ENCODE peak calls at places on chromosomes 1 and 21, in six cellular contexts. One of them, this sample, is unnamed. For H3K9me3, the result is how much of the 10 kb centered on the place peaks cover.

GRCh38 chr1:171743014-171743870 is 1.4 kb upstream of the VAMP4 start:
- DNase-seq in tibial nerve: peak
- DNase-seq in H9: no peak
- DNase-seq in PC-9: no peak
- DNase-seq in fibroblast of lung: peak
- DNase-seq in uterus: peak
- DNase-seq in this sample: no peak

GRCh38 chr1:155085504-155086181 is 7.0 kb downstream of the EFNA3 start:
- DNase-seq in tibial nerve: peak
- DNase-seq in H9: no peak
- DNase-seq in PC-9: peak
- DNase-seq in fibroblast of lung: no peak
- DNase-seq in uterus: peak
- DNase-seq in this sample: peak

GRCh38 chr1:1777510-1777909 is 760 bp downstream of the NADK start:
- DNase-seq in tibial nerve: peak
- DNase-seq in H9: no peak
- DNase-seq in PC-9: peak
- DNase-seq in fibroblast of lung: peak
- DNase-seq in uterus: peak
- DNase-seq in this sample: no peak

GRCh38 chr1:176567190-176567794 is 104.3 kb downstream of the PAPPA2 start:
- DNase-seq in tibial nerve: no peak
- DNase-seq in H9: no peak
- DNase-seq in PC-9: no peak
- DNase-seq in fibroblast of lung: peak
- DNase-seq in uterus: no peak
- DNase-seq in this sample: no peak

GRCh38 chr1:25022361-25023189 is 92.5 kb upstream of the RUNX3 start:
- DNase-seq in tibial nerve: peak
- DNase-seq in H9: peak
- DNase-seq in PC-9: peak
- DNase-seq in fibroblast of lung: peak
- DNase-seq in uterus: peak
- DNase-seq in this sample: peak

GRCh38 chr1:212470059-212470458 is 37.3 kb downstream of the NENF start:
- DNase-seq in tibial nerve: peak
- DNase-seq in H9: no peak
- DNase-seq in PC-9: peak
- DNase-seq in fibroblast of lung: peak
- DNase-seq in uterus: peak
- DNase-seq in this sample: no peak

GRCh38 chr1:64894438-64895196 is 71.7 kb downstream of the JAK1 start:
- DNase-seq in tibial nerve: no peak
- DNase-seq in H9: no peak
- DNase-seq in PC-9: no peak
- DNase-seq in fibroblast of lung: no peak
- DNase-seq in uterus: no peak
- DNase-seq in this sample: no peak

GRCh38 chr1:103129255-103129654 is 20.9 kb upstream of the COL11A1 start:
- DNase-seq in tibial nerve: no peak
- DNase-seq in H9: no peak
- DNase-seq in PC-9: no peak
- DNase-seq in fibroblast of lung: no peak
- DNase-seq in uterus: no peak
- DNase-seq in this sample: no peak

GRCh38 chr1:183195146-183195571 is 9.1 kb downstream of the LAMC2 start:
- DNase-seq in tibial nerve: no peak
- DNase-seq in H9: no peak
- DNase-seq in PC-9: peak
- DNase-seq in fibroblast of lung: no peak
- DNase-seq in uterus: no peak
- DNase-seq in this sample: no peak

GRCh38 chr1:161044535-161044907 is 1.3 kb downstream of the USF1 start:
- DNase-seq in tibial nerve: no peak
- DNase-seq in H9: no peak
- DNase-seq in PC-9: no peak
- DNase-seq in fibroblast of lung: peak
- DNase-seq in uterus: no peak
- DNase-seq in this sample: no peak

GRCh38 chr1:218930879-218931278 is 242.8 kb upstream of the LYPLAL1 start:
- DNase-seq in tibial nerve: peak
- DNase-seq in H9: no peak
- DNase-seq in PC-9: no peak
- DNase-seq in fibroblast of lung: peak
- DNase-seq in uterus: no peak
- DNase-seq in this sample: no peak

GRCh38 chr1:45010855-45011811 is at the start of gene HECTD3:
- DNase-seq in tibial nerve: peak
- DNase-seq in H9: peak
- DNase-seq in PC-9: peak
- DNase-seq in fibroblast of lung: peak
- DNase-seq in uterus: peak
- DNase-seq in this sample: peak

GRCh38 chr1:17914142-17914541 is 159.0 kb downstream of the ACTL8 start:
- DNase-seq in tibial nerve: no peak
- DNase-seq in H9: peak
- DNase-seq in PC-9: no peak
- DNase-seq in fibroblast of lung: no peak
- DNase-seq in uterus: no peak
- DNase-seq in this sample: no peak

GRCh38 chr1:44407430-44408180 is 2.5 kb downstream of the RNF220 start:
- DNase-seq in tibial nerve: no peak
- DNase-seq in H9: peak
- DNase-seq in PC-9: no peak
- DNase-seq in fibroblast of lung: no peak
- DNase-seq in uterus: no peak
- DNase-seq in this sample: no peak

GRCh38 chr1:35222322-35223108 is 29.6 kb upstream of the SFPQ start:
- DNase-seq in tibial nerve: no peak
- DNase-seq in H9: no peak
- DNase-seq in PC-9: no peak
- DNase-seq in fibroblast of lung: peak
- DNase-seq in uterus: peak
- DNase-seq in this sample: no peak

GRCh38 chr1:203086992-203087763 is 1.4 kb upstream of the MYOG start:
- DNase-seq in tibial nerve: no peak
- DNase-seq in H9: peak
- DNase-seq in PC-9: peak
- DNase-seq in fibroblast of lung: no peak
- DNase-seq in uterus: no peak
- DNase-seq in this sample: no peak

DNA sequence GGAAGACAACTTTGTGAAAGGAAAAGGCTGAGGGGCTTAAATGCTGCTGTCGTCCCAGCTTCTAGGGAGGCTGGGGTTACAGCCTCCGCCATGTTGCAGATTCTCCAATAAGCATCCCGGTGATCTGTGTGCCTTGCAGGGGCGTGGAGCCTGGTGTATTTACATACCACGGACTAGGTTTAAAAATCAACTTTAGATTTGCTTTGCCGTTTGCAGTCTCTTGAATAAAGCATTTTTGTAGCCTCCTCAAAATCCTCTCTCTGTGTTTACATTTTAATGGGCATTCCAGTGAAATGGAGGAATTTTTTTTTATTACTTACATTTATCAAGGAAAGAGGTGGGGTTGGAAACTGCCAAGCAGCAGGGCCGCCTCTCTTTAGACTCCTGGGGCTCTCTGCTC is 437.5 kb upstream of the VAMP3 start:
- DNase-seq in tibial nerve: no peak
- DNase-seq in H9: no peak
- DNase-seq in PC-9: no peak
- DNase-seq in fibroblast of lung: no peak
- DNase-seq in uterus: no peak
- DNase-seq in this sample: no peak
- H3K9me3 ChIP-seq in tibial nerve: under half
- H3K9me3 ChIP-seq in H9: under half
- H3K9me3 ChIP-seq in PC-9: under half
- H3K9me3 ChIP-seq in fibroblast of lung: under half
- H3K9me3 ChIP-seq in uterus: under half
- H3K9me3 ChIP-seq in this sample: under half

DNA sequence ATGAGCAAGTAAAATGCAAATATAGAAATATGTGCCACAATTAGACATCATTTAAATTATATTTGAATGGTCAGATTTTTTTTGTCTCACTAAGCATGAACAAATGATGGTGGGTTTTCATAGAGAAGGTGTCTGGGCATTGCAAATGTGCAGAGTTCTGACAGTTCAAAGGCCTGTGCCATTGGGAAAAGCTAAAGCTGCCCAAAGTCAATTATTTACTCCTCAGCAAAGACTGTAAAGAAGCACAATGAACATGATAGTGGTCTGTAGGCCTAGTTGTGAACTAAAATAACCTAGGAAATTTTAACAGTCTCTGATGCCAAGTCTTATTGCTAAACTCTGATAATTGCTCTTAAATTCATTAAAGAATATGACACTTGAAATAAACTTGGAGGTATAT is 874.2 kb upstream of the ADAMTS5 start:
- DNase-seq in tibial nerve: no peak
- DNase-seq in H9: no peak
- DNase-seq in PC-9: no peak
- DNase-seq in fibroblast of lung: no peak
- DNase-seq in uterus: no peak
- DNase-seq in this sample: no peak
- H3K9me3 ChIP-seq in tibial nerve: under half
- H3K9me3 ChIP-seq in H9: under half
- H3K9me3 ChIP-seq in PC-9: under half
- H3K9me3 ChIP-seq in fibroblast of lung: under half
- H3K9me3 ChIP-seq in uterus: under half
- H3K9me3 ChIP-seq in this sample: under half

DNA sequence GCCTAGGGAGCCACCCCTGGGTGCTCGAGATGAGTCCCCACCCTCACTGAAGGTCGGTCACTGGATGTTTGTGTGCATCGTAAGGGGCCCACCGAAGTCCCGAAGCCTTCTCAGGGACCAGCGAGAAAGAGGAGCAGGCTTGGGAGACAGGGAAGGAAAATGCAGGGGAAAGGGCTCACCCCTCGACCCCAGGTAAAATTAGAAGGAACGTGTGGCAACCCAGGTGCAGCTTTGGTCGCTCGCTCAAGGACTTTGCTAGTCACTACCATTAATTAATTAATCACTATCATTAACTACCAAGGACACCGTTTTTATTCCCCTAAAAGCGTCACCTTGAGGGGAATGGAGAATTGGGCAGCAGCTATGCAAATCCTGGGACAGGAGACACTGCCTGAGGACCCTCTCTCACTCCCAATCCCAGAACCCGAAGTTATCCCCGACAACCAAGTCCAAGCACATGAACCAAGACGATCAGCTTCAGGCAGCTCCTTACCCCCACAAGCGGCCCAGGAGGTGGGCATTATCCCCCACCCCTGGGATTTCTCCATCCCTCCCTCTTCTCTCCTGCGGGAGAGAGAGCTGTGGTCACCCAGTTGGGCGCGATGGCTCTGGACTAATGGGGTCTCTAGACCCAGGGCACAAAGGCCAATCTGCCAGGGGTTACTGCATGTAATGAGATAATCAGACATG is 4.2 kb upstream of the SIM2 start:
- DNase-seq in tibial nerve: no peak
- DNase-seq in H9: no peak
- DNase-seq in PC-9: no peak
- DNase-seq in fibroblast of lung: no peak
- DNase-seq in uterus: no peak
- DNase-seq in this sample: no peak
- H3K9me3 ChIP-seq in tibial nerve: under half
- H3K9me3 ChIP-seq in H9: under half
- H3K9me3 ChIP-seq in PC-9: under half
- H3K9me3 ChIP-seq in fibroblast of lung: under half
- H3K9me3 ChIP-seq in uterus: under half
- H3K9me3 ChIP-seq in this sample: under half

DNA sequence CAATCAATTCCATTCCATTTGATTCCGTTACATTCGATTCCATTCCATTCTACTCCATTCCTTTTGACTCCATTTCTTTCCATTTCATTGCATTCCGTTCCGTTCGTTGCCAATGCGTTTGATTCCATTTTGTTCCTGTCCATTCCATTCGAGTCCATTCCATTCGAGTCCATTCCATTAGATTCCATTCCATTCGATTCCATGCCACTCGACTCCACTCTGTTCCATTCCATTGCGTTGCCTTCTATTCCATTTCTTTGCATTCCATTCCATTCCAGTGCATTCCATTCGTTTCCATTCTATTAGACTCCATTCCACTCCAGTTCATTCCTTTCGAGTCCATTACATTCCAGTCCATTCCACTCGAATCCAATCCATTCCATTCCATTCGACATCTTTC is 2587.5 kb upstream of the TPTE start:
- DNase-seq in tibial nerve: no peak
- DNase-seq in H9: no peak
- DNase-seq in PC-9: no peak
- DNase-seq in fibroblast of lung: no peak
- DNase-seq in uterus: no peak
- DNase-seq in this sample: no peak
- H3K9me3 ChIP-seq in tibial nerve: under half
- H3K9me3 ChIP-seq in H9: under half
- H3K9me3 ChIP-seq in PC-9: half or more
- H3K9me3 ChIP-seq in fibroblast of lung: under half
- H3K9me3 ChIP-seq in uterus: under half
- H3K9me3 ChIP-seq in this sample: half or more

GRCh38 chr1:187948170-187948794 is 1119.5 kb downstream of the PLA2G4A start:
- DNase-seq in tibial nerve: no peak
- DNase-seq in H9: no peak
- DNase-seq in PC-9: no peak
- DNase-seq in fibroblast of lung: no peak
- DNase-seq in uterus: no peak
- DNase-seq in this sample: no peak
- H3K9me3 ChIP-seq in tibial nerve: under half
- H3K9me3 ChIP-seq in H9: under half
- H3K9me3 ChIP-seq in PC-9: under half
- H3K9me3 ChIP-seq in fibroblast of lung: under half
- H3K9me3 ChIP-seq in uterus: under half
- H3K9me3 ChIP-seq in this sample: under half

DNA sequence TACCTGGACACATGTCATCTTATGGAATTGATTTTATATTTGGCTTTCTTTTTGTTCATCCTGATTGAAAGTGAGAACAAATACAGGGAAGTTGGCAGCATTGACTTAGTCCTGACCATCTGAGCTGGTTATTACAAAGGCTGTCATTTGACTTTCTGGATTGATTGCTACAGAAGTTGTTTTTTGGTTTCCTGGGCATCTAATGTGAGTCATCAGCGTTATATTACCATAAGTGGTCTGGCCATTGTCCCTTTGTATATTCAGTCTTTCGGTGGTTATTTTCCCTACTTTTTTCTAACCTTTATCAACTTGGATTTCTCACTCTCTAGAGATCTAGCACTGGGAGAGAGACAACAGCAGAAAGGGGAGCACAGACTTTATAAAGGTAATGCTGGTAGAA is 1646.5 kb downstream of the MRPL39 start:
- DNase-seq in tibial nerve: no peak
- DNase-seq in H9: no peak
- DNase-seq in PC-9: no peak
- DNase-seq in fibroblast of lung: no peak
- DNase-seq in uterus: no peak
- DNase-seq in this sample: no peak
- H3K9me3 ChIP-seq in tibial nerve: under half
- H3K9me3 ChIP-seq in H9: under half
- H3K9me3 ChIP-seq in PC-9: under half
- H3K9me3 ChIP-seq in fibroblast of lung: under half
- H3K9me3 ChIP-seq in uterus: under half
- H3K9me3 ChIP-seq in this sample: under half